ENCODE peak calls at places on chromosomes 5 and 9, in six cellular contexts. V is epithelial cell of esophagus; W is Jurkat, Clone E6-1; D is BJ; R is CD4-positive, CD25-positive, alpha-beta regulatory T cell; J is fibroblast of lung. Z is an unnamed sample.

GRCh38 chr5:172383231-172383802 is 71.0 kb downstream of the SH3PXD2B start:
- DNase-seq in V (peak), W (no peak), D (no peak), R (no peak), J (peak), Z (peak)

GRCh38 chr5:39283231-39283818 is 64.0 kb upstream of the FYB1 start:
- DNase-seq in V (peak), W (peak), D (peak), R (peak), J (peak), Z (peak)

GRCh38 chr9:136544549-136545064 is 1.2 kb downstream of the NOTCH1 start:
- DNase-seq in V (no peak), W (no peak), D (no peak), R (peak), J (no peak), Z (peak)

GRCh38 chr9:91131433-91131839 is 230.3 kb downstream of the AUH start:
- DNase-seq in V (peak), W (no peak), D (peak), R (peak), J (peak), Z (peak)

GRCh38 chr5:83096660-83097334 is 19.4 kb downstream of the XRCC4 start:
- DNase-seq in V (peak), W (no peak), D (no peak), R (no peak), J (peak), Z (no peak)

GRCh38 chr9:134340475-134341186 is 14.4 kb downstream of the RXRA start:
- DNase-seq in V (no peak), W (no peak), D (no peak), R (no peak), J (no peak), Z (no peak)

GRCh38 chr9:27572566-27572917 is 739 bp downstream of the C9orf72 start:
- DNase-seq in V (peak), W (peak), D (no peak), R (peak), J (peak), Z (peak)

GRCh38 chr5:151709109-151709735 is 22.5 kb upstream of the SPARC start:
- DNase-seq in V (no peak), W (no peak), D (no peak), R (no peak), J (no peak), Z (no peak)

GRCh38 chr9:120925535-120926396 is 830 bp downstream of the TRAF1 start:
- DNase-seq in V (peak), W (no peak), D (peak), R (peak), J (peak), Z (peak)

GRCh38 chr9:109307380-109308240 is 13.2 kb downstream of the EPB41L4B start:
- DNase-seq in V (no peak), W (no peak), D (no peak), R (no peak), J (no peak), Z (no peak)

GRCh38 chr9:114836769-114837168 is 30.9 kb upstream of the TNFSF15 start:
- DNase-seq in V (peak), W (no peak), D (no peak), R (no peak), J (peak), Z (no peak)

GRCh38 chr9:123358181-123358894 is 2.3 kb downstream of the CRB2 start:
- DNase-seq in V (no peak), W (no peak), D (no peak), R (no peak), J (no peak), Z (no peak)

GRCh38 chr9:92986175-92987110 is 39.1 kb downstream of the FGD3 start:
- DNase-seq in V (no peak), W (peak), D (no peak), R (peak), J (no peak), Z (no peak)

GRCh38 chr5:109354761-109355160 is 55.0 kb downstream of the PJA2 start:
- DNase-seq in V (peak), W (no peak), D (no peak), R (no peak), J (no peak), Z (no peak)

GRCh38 chr5:107615173-107615856 is 55.4 kb downstream of the EFNA5 start:
- DNase-seq in V (no peak), W (no peak), D (no peak), R (no peak), J (peak), Z (no peak)

GRCh38 chr9:84230355-84231136 is 110.0 kb downstream of the SLC28A3 start:
- DNase-seq in V (no peak), W (no peak), D (peak), R (no peak), J (peak), Z (peak)
- H3K4me3 ChIP-seq in V (no peak), W (no peak), D (no peak), R (no peak), J (no peak), Z (no peak)

GRCh38 chr5:81717815-81718214 is 33.1 kb downstream of the SSBP2 start:
- DNase-seq in V (no peak), W (no peak), D (no peak), R (no peak), J (peak), Z (no peak)

GRCh38 chr5:81717221-81717620 is 33.7 kb downstream of the SSBP2 start:
- DNase-seq in V (peak), W (no peak), D (no peak), R (no peak), J (peak), Z (no peak)

GRCh38 chr5:81719743-81720142 is 31.2 kb downstream of the SSBP2 start:
- DNase-seq in V (no peak), W (no peak), D (no peak), R (no peak), J (no peak), Z (peak)

GRCh38 chr5:81721049-81721448 is 29.8 kb downstream of the SSBP2 start:
- DNase-seq in V (no peak), W (no peak), D (no peak), R (no peak), J (no peak), Z (no peak)

GRCh38 chr5:81718300-81718699 is 32.6 kb downstream of the SSBP2 start:
- DNase-seq in V (no peak), W (peak), D (no peak), R (peak), J (no peak), Z (peak)
- H3K4me3 ChIP-seq in V (no peak), W (no peak), D (no peak), R (no peak), J (no peak), Z (no peak)

GRCh38 chr5:157828031-157828948 is 30.7 kb downstream of the CLINT1 start:
- DNase-seq in V (no peak), W (no peak), D (no peak), R (no peak), J (peak), Z (peak)
- H3K4me3 ChIP-seq in V (no peak), W (no peak), D (no peak), R (no peak), J (no peak), Z (no peak)

DNA sequence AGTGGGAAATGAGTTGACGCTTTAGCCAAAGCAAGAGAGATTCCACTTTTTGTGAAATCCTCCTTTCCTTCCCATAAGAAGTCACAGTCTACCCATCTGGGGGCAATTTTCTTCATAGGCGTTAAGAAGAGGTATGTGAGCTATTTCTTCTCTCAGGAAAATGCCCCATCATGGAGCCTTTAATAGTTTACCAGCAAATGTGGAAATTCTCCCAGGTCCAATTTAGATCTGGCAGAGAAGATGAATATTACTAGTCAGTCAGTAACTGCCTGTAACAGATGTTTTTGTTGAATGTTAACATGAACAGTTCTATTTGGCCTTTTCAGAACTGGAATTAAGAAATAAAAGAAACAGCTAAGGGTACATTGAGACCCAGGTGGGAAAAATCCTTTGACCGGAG is 156.4 kb upstream of the RFX3 start:
- DNase-seq in V (no peak), W (no peak), D (peak), R (no peak), J (no peak), Z (no peak)
- H3K4me3 ChIP-seq in V (no peak), W (no peak), D (no peak), R (no peak), J (no peak), Z (no peak)

GRCh38 chr5:15647251-15647650 is 147.3 kb downstream of the FBXL7 start:
- DNase-seq in V (no peak), W (no peak), D (no peak), R (no peak), J (no peak), Z (no peak)
- H3K4me3 ChIP-seq in V (no peak), W (no peak), D (no peak), R (no peak), J (no peak), Z (no peak)

DNA sequence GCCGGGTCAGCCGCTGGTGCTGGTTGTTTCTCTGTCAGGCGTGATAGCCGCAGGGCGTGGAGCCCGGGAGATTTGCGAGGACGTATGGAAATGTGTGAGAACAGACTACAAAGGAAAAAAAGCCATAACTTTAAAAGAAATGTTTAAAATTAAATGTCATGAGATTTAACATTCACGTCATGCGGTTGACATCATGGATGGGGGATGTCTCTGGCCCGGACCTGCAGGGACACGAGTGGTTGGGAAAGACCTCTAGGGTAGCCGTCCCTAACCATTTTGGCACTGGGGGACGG is 643 bp upstream of the RNF130 start:
- DNase-seq in V (no peak), W (no peak), D (no peak), R (no peak), J (no peak), Z (no peak)
- H3K4me3 ChIP-seq in V (no peak), W (no peak), D (no peak), R (peak), J (no peak), Z (no peak)

GRCh38 chr5:181233436-181234115 is 10.1 kb downstream of the RACK1 start:
- DNase-seq in V (peak), W (no peak), D (no peak), R (no peak), J (no peak), Z (no peak)
- H3K4me3 ChIP-seq in V (no peak), W (no peak), D (no peak), R (no peak), J (no peak), Z (no peak)